ENCODE peak calls at places on chromosomes 16 and 17, in seven cellular contexts. J is astrocyte, E is stomach, N is heart right ventricle, Q is body of pancreas, P is GM23338, F is tibial artery. C is an unnamed sample.

GRCh38 chr16:68564367-68564985 is 25.4 kb downstream of the ZFP90 start:
- DNase-seq in J (peak; percentile 18), E (no peak), N (no peak), P (peak; percentile 42), F (no peak), Q (no peak), C (peak; percentile 28)

GRCh38 chr16:57372372-57373116 is at the start of gene CX3CL1:
- DNase-seq in N (peak; percentile 83), P (peak; percentile 81), E (peak; percentile 40), Q (peak; percentile 87), J (peak; percentile 59), F (peak; percentile 85), C (peak; percentile 61)

GRCh38 chr16:84194018-84194417 is 3.1 kb downstream of the ADAD2 start:
- DNase-seq in Q (no peak), F (no peak), J (no peak), N (no peak), E (no peak), P (no peak), C (no peak)

GRCh38 chr17:42780816-42781638 is 617 bp downstream of the WNK4 start:
- DNase-seq in J (no peak), N (no peak), Q (no peak), P (peak; percentile 46), F (no peak), E (no peak), C (peak; percentile 60)

GRCh38 chr16:73020409-73020884 is 27.5 kb downstream of the ZFHX3 start:
- DNase-seq in E (peak; percentile 90), P (no peak), F (peak; percentile 85), J (peak; percentile 94), Q (peak; percentile 97), N (peak; percentile 74), C (peak; percentile 92)

GRCh38 chr17:74117999-74118421 is 85.5 kb upstream of the RPL38 start:
- DNase-seq in E (no peak), P (peak; percentile 59), J (no peak), N (no peak), F (no peak), Q (no peak), C (no peak)

GRCh38 chr17:3895354-3895753 is 2.5 kb upstream of the CAMKK1 start:
- DNase-seq in J (no peak), N (no peak), F (no peak), E (no peak), P (no peak), Q (peak; percentile 41), C (no peak)

GRCh38 chr16:57802635-57803412 is 533 bp upstream of the KIFC3 start:
- DNase-seq in F (peak; percentile 39), J (peak; percentile 48), E (peak; percentile 37), N (no peak), P (peak; percentile 54), Q (peak; percentile 62), C (no peak)

GRCh38 chr17:44187131-44187899 is 543 bp downstream of the TMUB2 start:
- DNase-seq in E (no peak), N (no peak), J (no peak), P (peak; percentile 74), F (no peak), Q (peak; percentile 36), C (peak; percentile 72)

GRCh38 chr16:86577314-86577971 is 906 bp upstream of the FOXL1 start:
- DNase-seq in F (no peak), J (peak; percentile 74), N (no peak), P (peak; percentile 62), E (no peak), Q (no peak), C (peak; percentile 41)

GRCh38 chr16:86579268-86580062 is 1.1 kb downstream of the FOXL1 start:
- DNase-seq in N (no peak), F (no peak), P (peak; percentile 51), Q (no peak), E (no peak), J (no peak), C (peak; percentile 66)

GRCh38 chr16:86576591-86577313 is 1.6 kb upstream of the FOXL1 start:
- DNase-seq in E (no peak), F (no peak), Q (no peak), P (peak; percentile 57), N (no peak), J (peak; percentile 80), C (peak; percentile 60)

GRCh38 chr16:86578499-86579267 is at the start of gene FOXL1:
- DNase-seq in Q (no peak), J (no peak), N (no peak), E (no peak), F (no peak), P (peak; percentile 55), C (peak; percentile 91)

DNA sequence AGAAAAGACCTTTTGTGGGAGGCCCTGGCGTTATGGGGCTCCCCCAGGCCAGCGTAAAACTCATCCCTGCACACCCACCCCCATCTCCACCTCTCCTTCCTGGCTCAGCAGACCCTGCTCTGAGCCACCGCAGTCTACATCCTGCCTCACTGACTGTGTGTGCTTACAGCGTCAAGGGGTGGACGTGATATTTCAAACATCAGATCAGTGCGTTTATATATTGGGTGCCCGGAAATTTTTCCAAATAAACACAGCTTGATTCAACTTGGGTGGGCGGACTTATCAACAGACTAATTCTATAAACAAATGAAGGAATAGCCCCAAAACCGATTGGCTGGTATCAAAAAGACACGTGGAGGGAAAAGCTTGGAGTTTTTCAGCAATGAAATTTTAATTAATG is 293 bp upstream of the FOXL1 start:
- DNase-seq in J (peak; percentile 92), N (no peak), Q (no peak), E (no peak), P (no peak), F (no peak), C (peak; percentile 78)
- H3K4me3 ChIP-seq in J (peak overlapping the region; percentile 73), N (peak overlapping the region; percentile 32), Q (no peak overlapping the region), E (no peak overlapping the region), P (peak overlapping the region; percentile 75), F (peak overlapping the region; percentile 60), C (peak overlapping the region; percentile 81)

GRCh38 chr17:31566247-31566991 is 174.9 kb downstream of the RAB11FIP4 start:
- DNase-seq in P (no peak), Q (no peak), J (no peak), F (no peak), N (no peak), E (no peak), C (no peak)

GRCh38 chr17:31564883-31565297 is 173.4 kb downstream of the RAB11FIP4 start:
- DNase-seq in J (peak; percentile 79), N (peak; percentile 22), E (no peak), Q (peak; percentile 33), F (no peak), P (peak; percentile 70), C (peak; percentile 20)

GRCh38 chr17:31564291-31564690 is 172.8 kb downstream of the RAB11FIP4 start:
- DNase-seq in Q (no peak), F (no peak), P (no peak), E (no peak), J (no peak), N (no peak), C (no peak)

GRCh38 chr17:31566992-31567373 is 175.5 kb downstream of the RAB11FIP4 start:
- DNase-seq in Q (no peak), F (no peak), E (no peak), N (no peak), J (no peak), P (no peak), C (no peak)

GRCh38 chr17:31565652-31566051 is 174.2 kb downstream of the RAB11FIP4 start:
- DNase-seq in Q (no peak), F (no peak), J (no peak), N (no peak), E (no peak), P (no peak), C (no peak)
- H3K4me1 ChIP-seq in Q (peaks cover 72% of the 10 kb centered on the region), F (no peaks in the 10 kb centered on the region), J (peaks cover 67% of the 10 kb centered on the region), N (peaks cover 85% of the 10 kb centered on the region), E (peaks cover 99% of the 10 kb centered on the region), P (peaks cover 29% of the 10 kb centered on the region), C (peaks cover 73% of the 10 kb centered on the region)

DNA sequence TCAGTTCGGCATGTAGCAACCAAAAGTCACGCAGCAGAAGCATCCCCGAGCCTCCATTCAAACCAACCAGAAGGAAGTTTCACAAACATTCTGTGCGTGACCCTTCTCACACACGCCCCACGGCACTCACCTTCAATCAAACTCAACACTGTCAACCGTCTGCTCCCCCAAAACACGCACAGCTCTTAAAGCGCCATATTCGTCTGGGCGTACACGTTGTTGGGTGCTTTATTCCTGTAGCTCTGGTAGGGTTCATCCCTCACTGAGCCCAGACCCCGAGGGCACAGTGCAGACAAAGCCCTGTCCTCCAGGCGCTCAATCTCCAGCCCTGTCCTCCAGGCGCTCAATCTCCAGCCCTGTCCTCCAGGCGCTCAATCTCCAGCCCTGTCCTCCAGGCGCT is 2.2 kb downstream of the RAB40B start:
- DNase-seq in Q (no peak), N (no peak), P (no peak), F (no peak), E (no peak), J (no peak), C (no peak)
- H3K4me3 ChIP-seq in Q (no peak overlapping the region), N (no peak overlapping the region), P (no peak overlapping the region), F (no peak overlapping the region), E (peak overlapping the region; percentile 89), J (no peak overlapping the region), C (no peak overlapping the region)

GRCh38 chr17:17714261-17714866 is 33.1 kb downstream of the RAI1 start:
- DNase-seq in N (no peak), F (no peak), E (no peak), J (no peak), Q (no peak), P (no peak), C (no peak)
- H3K4me1 ChIP-seq in N (peaks cover 74% of the 10 kb centered on the region), F (no peaks in the 10 kb centered on the region), E (peaks cover 78% of the 10 kb centered on the region), J (peaks cover 44% of the 10 kb centered on the region), Q (peaks cover 36% of the 10 kb centered on the region), P (peaks cover 18% of the 10 kb centered on the region), C (peaks cover 44% of the 10 kb centered on the region)

DNA sequence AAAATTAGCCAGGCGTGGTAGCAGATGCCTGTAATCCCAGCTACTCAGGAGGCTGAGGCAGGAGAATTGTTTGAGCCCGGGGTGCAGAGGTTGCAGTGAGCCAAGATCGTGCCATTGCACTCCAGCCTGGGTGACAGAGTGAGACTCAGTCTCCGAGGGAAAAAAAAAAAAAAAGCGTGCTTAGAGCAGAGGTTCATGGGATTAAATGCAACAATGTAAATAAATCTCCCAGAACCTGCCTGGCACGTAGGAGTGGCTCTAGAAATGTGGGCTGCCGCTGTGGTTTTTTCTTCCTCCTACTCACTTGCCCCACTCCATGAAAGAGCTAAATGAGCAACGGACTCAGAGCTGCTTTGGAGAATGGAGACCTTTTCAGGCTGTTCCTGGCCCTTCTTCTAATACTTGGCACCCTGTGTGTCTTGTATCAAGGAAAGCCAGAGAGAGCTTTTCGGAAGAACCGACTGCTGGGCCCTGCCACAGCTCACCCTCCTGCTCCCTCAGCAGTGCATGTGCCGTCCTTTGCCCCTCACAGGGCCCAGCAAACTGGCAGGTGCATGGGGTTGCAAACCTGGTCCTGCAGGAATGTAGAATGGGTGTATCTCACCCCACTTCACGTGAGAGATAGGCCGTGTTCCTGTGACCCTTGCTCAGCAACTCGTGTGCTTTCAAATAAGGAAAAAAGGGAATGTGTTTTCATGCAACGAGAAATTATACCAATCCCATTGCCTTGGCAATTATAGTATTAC is 52.0 kb downstream of the LDHD start:
- DNase-seq in E (peak; percentile 76), J (peak; percentile 51), Q (no peak), F (no peak), P (no peak), N (no peak), C (no peak)
- H3K4me3 ChIP-seq in E (peak overlapping the region; percentile 2), J (no peak overlapping the region), Q (no peak overlapping the region), F (no peak overlapping the region), P (no peak overlapping the region), N (no peak overlapping the region), C (no peak overlapping the region)